ENCODE peak calls at places on chromosomes 13 and 19, in four cellular contexts. One of them, this sample, is unnamed.

GRCh38 chr13:40440990-40441820 is 225.2 kb downstream of the FOXO1 start:
- DNase-seq in Calu3: peak
- DNase-seq in foreskin keratinocyte: no peak
- DNase-seq in tibial artery: peak
- DNase-seq in this sample: no peak

GRCh38 chr13:110442946-110443632 is 118.4 kb downstream of the RAB20 start:
- DNase-seq in foreskin keratinocyte: no peak
- DNase-seq in tibial artery: peak
- DNase-seq in Calu3: no peak
- DNase-seq in this sample: no peak

GRCh38 chr19:49786432-49786831 is 19.6 kb downstream of the AP2A1 start:
- DNase-seq in tibial artery: peak
- DNase-seq in foreskin keratinocyte: no peak
- DNase-seq in Calu3: no peak
- DNase-seq in this sample: no peak

GRCh38 chr19:33194527-33194883 is 375 bp downstream of the LRP3 start:
- DNase-seq in foreskin keratinocyte: no peak
- DNase-seq in tibial artery: no peak
- DNase-seq in Calu3: no peak
- DNase-seq in this sample: no peak

GRCh38 chr13:40186636-40187323 is 479.7 kb downstream of the FOXO1 start:
- DNase-seq in tibial artery: no peak
- DNase-seq in Calu3: no peak
- DNase-seq in foreskin keratinocyte: no peak
- DNase-seq in this sample: no peak

GRCh38 chr13:35771898-35772297 is 295.4 kb upstream of the MAB21L1 start:
- DNase-seq in foreskin keratinocyte: peak
- DNase-seq in Calu3: no peak
- DNase-seq in tibial artery: no peak
- DNase-seq in this sample: no peak

GRCh38 chr13:26561636-26562537 is 4.4 kb downstream of the WASF3 start:
- DNase-seq in foreskin keratinocyte: no peak
- DNase-seq in Calu3: no peak
- DNase-seq in tibial artery: no peak
- DNase-seq in this sample: no peak

GRCh38 chr13:29140277-29140676 is 320.1 kb downstream of the MTUS2 start:
- DNase-seq in Calu3: no peak
- DNase-seq in tibial artery: no peak
- DNase-seq in foreskin keratinocyte: no peak
- DNase-seq in this sample: no peak

GRCh38 chr13:94251801-94252200 is 227.7 kb downstream of the DCT start:
- DNase-seq in Calu3: no peak
- DNase-seq in tibial artery: no peak
- DNase-seq in foreskin keratinocyte: no peak
- DNase-seq in this sample: no peak

GRCh38 chr13:50871405-50871804 is 27.9 kb upstream of the DLEU7 start:
- DNase-seq in foreskin keratinocyte: no peak
- DNase-seq in tibial artery: no peak
- DNase-seq in Calu3: no peak
- DNase-seq in this sample: no peak

DNA sequence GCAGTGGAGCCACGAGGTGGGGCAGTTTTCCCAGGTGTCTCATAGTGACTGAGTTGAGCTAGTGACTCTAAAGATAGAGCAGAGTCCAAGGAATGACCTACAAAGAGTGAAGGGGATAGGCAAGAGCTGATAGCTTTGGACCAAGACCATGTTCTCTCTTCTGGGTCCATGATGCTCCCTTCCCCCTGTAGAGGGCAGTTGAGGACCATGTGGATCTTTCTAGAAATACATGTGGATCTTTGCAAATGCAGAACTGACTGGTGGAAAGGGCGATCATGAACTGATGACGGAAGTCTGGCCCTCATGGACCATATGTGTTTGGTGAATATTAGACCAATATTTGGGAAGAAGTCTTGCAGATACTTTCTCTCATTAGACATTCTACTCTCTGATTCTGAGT is 6.9 kb downstream of the PSG1 start:
- DNase-seq in Calu3: no peak
- DNase-seq in tibial artery: no peak
- DNase-seq in foreskin keratinocyte: no peak
- DNase-seq in this sample: no peak
- TF ChIP-seq CTCF in Calu3: no peak
- TF ChIP-seq CTCF in tibial artery: no peak
- TF ChIP-seq CTCF in foreskin keratinocyte: peak
- TF ChIP-seq CTCF in this sample: no peak

GRCh38 chr19:38417146-38417543 is 8.9 kb downstream of the RASGRP4 start:
- DNase-seq in tibial artery: no peak
- DNase-seq in foreskin keratinocyte: no peak
- DNase-seq in Calu3: no peak
- DNase-seq in this sample: no peak

GRCh38 chr19:38421856-38422255 is 4.2 kb downstream of the RASGRP4 start:
- DNase-seq in tibial artery: no peak
- DNase-seq in Calu3: no peak
- DNase-seq in foreskin keratinocyte: no peak
- DNase-seq in this sample: no peak

GRCh38 chr19:38420935-38421334 is 5.1 kb downstream of the RASGRP4 start:
- DNase-seq in tibial artery: no peak
- DNase-seq in foreskin keratinocyte: no peak
- DNase-seq in Calu3: no peak
- DNase-seq in this sample: no peak

GRCh38 chr19:38413416-38413815 is 10.5 kb downstream of the FAM98C start:
- DNase-seq in tibial artery: no peak
- DNase-seq in Calu3: no peak
- DNase-seq in foreskin keratinocyte: no peak
- DNase-seq in this sample: no peak

GRCh38 chr19:38417544-38418506 is 8.2 kb downstream of the RASGRP4 start:
- DNase-seq in foreskin keratinocyte: no peak
- DNase-seq in Calu3: peak
- DNase-seq in tibial artery: no peak
- DNase-seq in this sample: no peak
- TF ChIP-seq CTCF in foreskin keratinocyte: no peak
- TF ChIP-seq CTCF in Calu3: no peak
- TF ChIP-seq CTCF in tibial artery: no peak
- TF ChIP-seq CTCF in this sample: no peak

GRCh38 chr19:13037718-13038117 is 42.4 kb downstream of the NFIX start:
- DNase-seq in tibial artery: no peak
- DNase-seq in foreskin keratinocyte: no peak
- DNase-seq in Calu3: no peak
- DNase-seq in this sample: no peak

GRCh38 chr19:13040232-13040915 is 45.1 kb downstream of the NFIX start:
- DNase-seq in Calu3: no peak
- DNase-seq in foreskin keratinocyte: no peak
- DNase-seq in tibial artery: peak
- DNase-seq in this sample: no peak

GRCh38 chr19:13037161-13037560 is 41.9 kb downstream of the NFIX start:
- DNase-seq in tibial artery: peak
- DNase-seq in foreskin keratinocyte: no peak
- DNase-seq in Calu3: no peak
- DNase-seq in this sample: no peak

GRCh38 chr19:13039211-13039789 is 44.0 kb downstream of the NFIX start:
- DNase-seq in foreskin keratinocyte: no peak
- DNase-seq in tibial artery: no peak
- DNase-seq in Calu3: no peak
- DNase-seq in this sample: no peak

DNA sequence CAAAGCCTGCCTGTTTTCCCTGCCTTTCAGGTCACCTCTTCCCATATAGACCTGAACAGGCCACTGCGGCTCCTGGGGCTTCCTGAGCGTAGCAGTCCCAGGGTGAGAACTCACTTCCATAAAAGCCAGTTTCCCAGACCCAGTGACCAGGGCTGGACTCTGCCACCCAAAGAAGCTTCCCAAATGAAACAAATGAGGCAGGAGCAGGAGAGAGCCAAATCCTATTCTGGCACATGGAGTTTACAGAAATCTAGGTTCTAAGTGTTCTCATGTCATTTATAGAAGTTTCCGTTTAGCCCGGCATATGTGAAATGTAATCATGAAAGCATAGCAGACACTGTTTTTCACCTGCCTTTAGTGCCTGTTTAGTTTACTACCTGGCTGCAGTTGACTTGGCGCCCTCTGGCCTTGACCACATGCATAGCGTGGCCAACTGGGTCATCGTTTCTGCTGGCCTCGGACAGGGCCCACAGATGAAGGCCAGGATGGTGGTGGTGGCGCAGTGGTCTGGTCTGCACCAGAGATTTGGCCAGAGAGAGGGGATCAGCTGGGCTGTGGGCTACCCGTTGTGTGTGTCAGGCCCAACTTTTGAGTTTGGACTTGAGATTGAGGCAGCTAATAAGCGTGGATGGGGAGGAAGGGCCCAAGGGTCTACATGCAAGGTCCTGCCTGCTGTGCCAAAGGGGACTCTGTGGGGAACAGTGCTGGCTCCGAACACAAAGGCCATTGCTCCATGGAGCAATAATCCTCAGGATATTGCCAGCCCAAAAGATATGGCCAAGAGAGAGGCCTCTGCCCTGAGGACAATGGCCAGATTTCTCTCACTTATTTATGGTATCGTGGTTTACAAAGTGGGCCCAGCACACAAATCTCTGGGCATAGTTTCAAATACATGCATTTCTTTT is 43.3 kb downstream of the NFIX start:
- DNase-seq in tibial artery: no peak
- DNase-seq in Calu3: no peak
- DNase-seq in foreskin keratinocyte: no peak
- DNase-seq in this sample: no peak
- TF ChIP-seq CTCF in tibial artery: no peak
- TF ChIP-seq CTCF in Calu3: no peak
- TF ChIP-seq CTCF in foreskin keratinocyte: no peak
- TF ChIP-seq CTCF in this sample: no peak

DNA sequence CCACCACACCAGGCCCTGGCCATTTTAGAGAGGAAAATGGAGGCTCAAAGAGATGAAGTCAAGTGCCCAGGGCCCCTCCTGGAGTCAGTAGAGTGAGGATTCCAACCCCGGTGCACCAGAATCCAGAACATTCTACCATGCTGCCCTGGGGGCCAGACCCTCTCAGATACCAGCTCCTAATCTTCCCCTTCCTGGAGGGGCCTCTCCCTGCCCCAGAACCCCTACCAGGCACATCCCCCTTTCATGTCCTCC is 11.1 kb downstream of the CAPN12 start:
- DNase-seq in Calu3: no peak
- DNase-seq in tibial artery: no peak
- DNase-seq in foreskin keratinocyte: no peak
- DNase-seq in this sample: no peak
- TF ChIP-seq CTCF in Calu3: no peak
- TF ChIP-seq CTCF in tibial artery: no peak
- TF ChIP-seq CTCF in foreskin keratinocyte: no peak
- TF ChIP-seq CTCF in this sample: no peak